ENCODE peak calls at places on chromosomes 1 and 21, in ten cellular contexts. M is stomach, A is lower lobe of right lung, C is brain microvascular endothelial cell, B is A549, X is pancreas, W is cardiac muscle cell, H is coronary artery, G is AG04450, E is iPS DF 6.9. U is an unnamed sample.

GRCh38 chr1:46485564-46486431 is 3.8 kb upstream of the DMBX1 start:
- DNase-seq in G (no peak), A (no peak), E (no peak), C (no peak), M (no peak), X (no peak), W (no peak), H (no peak), B (no peak), U (no peak)

GRCh38 chr1:206770531-206771352 is at the start of gene IL19:
- DNase-seq in G (no peak), C (no peak), H (no peak), B (no peak), W (no peak), M (no peak), E (no peak), A (no peak), X (no peak), U (no peak)

GRCh38 chr1:33637846-33638440 is 165.5 kb downstream of the ZSCAN20 start:
- DNase-seq in H (peak), X (no peak), E (no peak), G (no peak), W (no peak), M (no peak), C (no peak), A (no peak), B (no peak), U (no peak)

GRCh38 chr1:9009438-9010366 is 16.5 kb downstream of the SLC2A7 start:
- DNase-seq in G (no peak), M (peak), X (no peak), A (no peak), B (no peak), H (no peak), E (no peak), W (peak), C (peak), U (no peak)

GRCh38 chr1:30316056-30316455 is 407.3 kb downstream of the MATN1 start:
- DNase-seq in C (no peak), B (no peak), W (no peak), H (no peak), X (no peak), G (no peak), E (no peak), A (no peak), M (peak), U (no peak)

GRCh38 chr1:84361796-84362195 is 36.5 kb upstream of the DNASE2B start:
- DNase-seq in M (no peak), E (no peak), B (no peak), G (no peak), H (no peak), A (no peak), C (no peak), W (no peak), X (no peak), U (no peak)

GRCh38 chr1:182340233-182341058 is 51.1 kb downstream of the GLUL start:
- DNase-seq in A (no peak), E (no peak), M (no peak), B (no peak), X (no peak), W (no peak), H (no peak), G (no peak), C (peak), U (no peak)

GRCh38 chr1:37667023-37667769 is 25.1 kb upstream of the CDCA8 start:
- DNase-seq in W (no peak), H (no peak), G (no peak), X (no peak), B (no peak), C (no peak), M (no peak), A (no peak), E (no peak), U (no peak)

GRCh38 chr21:41630249-41630648 is 122.3 kb upstream of the TMPRSS2 start:
- DNase-seq in M (no peak), H (no peak), X (no peak), W (no peak), G (peak), B (peak), E (no peak), A (no peak), C (peak), U (peak)

GRCh38 chr21:42781150-42781980 is 98.0 kb downstream of the WDR4 start:
- DNase-seq in M (peak), G (no peak), W (peak), X (peak), E (peak), B (no peak), C (no peak), H (no peak), A (no peak), U (no peak)
- H3K4me3 ChIP-seq in M (peak), G (no peak), W (peak), X (peak), E (peak), B (no peak), C (no peak), H (peak), A (peak), U (peak)

DNA sequence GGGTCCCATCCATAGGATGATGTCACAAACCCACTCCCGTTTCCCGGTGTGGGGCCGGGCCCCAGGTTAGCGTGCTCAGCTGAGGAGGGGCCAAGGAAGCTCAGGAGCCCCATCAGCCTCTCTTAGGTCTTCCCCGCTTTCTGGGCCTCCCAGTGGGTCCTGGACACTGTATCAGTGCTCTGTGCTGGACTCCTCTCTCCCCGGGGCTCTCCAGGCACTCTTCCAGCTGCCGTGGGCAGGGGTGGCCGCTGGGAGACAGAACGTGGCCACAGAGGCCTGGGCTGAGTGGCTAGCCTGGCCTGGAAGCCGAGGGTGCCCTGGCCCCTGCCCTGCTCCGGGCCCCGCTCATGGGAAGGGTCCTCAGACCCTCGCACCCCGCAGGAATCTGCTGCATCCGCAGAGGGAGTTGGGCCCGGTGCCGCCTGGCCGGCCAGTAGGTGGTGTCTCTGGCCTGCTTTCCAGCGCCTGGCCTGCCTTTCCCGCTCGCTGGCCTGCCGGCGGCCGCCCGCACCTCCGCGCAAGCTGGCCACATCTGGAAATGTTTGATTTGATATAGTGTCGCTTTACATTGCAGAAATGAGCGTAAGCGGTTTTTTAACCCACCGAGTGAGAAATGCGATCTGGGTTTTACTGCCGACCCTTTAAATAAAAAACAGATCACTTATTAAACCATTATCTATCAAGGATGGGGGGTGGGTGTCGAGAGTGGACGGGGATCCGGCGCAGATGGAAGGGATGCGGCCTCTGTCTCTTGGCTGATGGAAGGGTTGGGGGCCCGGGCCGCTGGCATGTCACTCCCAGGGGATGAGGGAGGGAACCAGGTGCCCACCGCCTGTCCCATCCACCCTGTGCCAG is 74.4 kb upstream of the TTC34 start:
- DNase-seq in M (peak), X (peak), E (no peak), C (no peak), B (peak), H (no peak), G (no peak), A (no peak), W (no peak), U (no peak)
- H3K27ac ChIP-seq in M (no peak), X (no peak), E (no peak), C (no peak), B (no peak), H (no peak), G (no peak), A (no peak), W (no peak), U (no peak)

GRCh38 chr1:13731897-13732296 is 31.9 kb downstream of the PRDM2 start:
- DNase-seq in G (no peak), X (no peak), B (no peak), H (no peak), A (no peak), E (no peak), C (no peak), W (no peak), M (no peak), U (no peak)

GRCh38 chr1:13733705-13734104 is 33.7 kb downstream of the PRDM2 start:
- DNase-seq in A (no peak), E (no peak), X (no peak), M (no peak), H (no peak), G (no peak), W (no peak), B (no peak), C (peak), U (no peak)

GRCh38 chr1:13730301-13730700 is 30.3 kb downstream of the PRDM2 start:
- DNase-seq in E (no peak), B (no peak), M (no peak), H (no peak), X (no peak), W (no peak), G (no peak), A (no peak), C (no peak), U (no peak)

GRCh38 chr1:13732971-13733667 is 33.1 kb downstream of the PRDM2 start:
- DNase-seq in W (no peak), X (no peak), C (no peak), E (no peak), B (no peak), G (no peak), M (no peak), A (no peak), H (no peak), U (no peak)

GRCh38 chr1:13730751-13731482 is 30.9 kb downstream of the PRDM2 start:
- DNase-seq in A (peak), E (no peak), B (no peak), H (no peak), C (no peak), M (peak), G (no peak), X (no peak), W (no peak), U (no peak)
- H3K4me3 ChIP-seq in A (peak), E (no peak), B (no peak), H (peak), C (no peak), M (no peak), G (no peak), X (peak), W (no peak), U (no peak)

GRCh38 chr1:91711504-91712247 is 174.3 kb downstream of the TGFBR3 start:
- DNase-seq in E (no peak), H (no peak), W (no peak), G (no peak), X (no peak), B (no peak), C (no peak), M (no peak), A (no peak), U (no peak)
- H3K27ac ChIP-seq in E (no peak), H (peak), W (no peak), G (no peak), X (no peak), B (no peak), C (no peak), M (peak), A (no peak), U (no peak)

GRCh38 chr1:244820131-244820530 is 15.3 kb upstream of the COX20 start:
- DNase-seq in G (no peak), M (no peak), H (no peak), X (no peak), A (no peak), C (no peak), B (no peak), W (no peak), E (no peak), U (no peak)

GRCh38 chr1:244810221-244810620 is 25.2 kb upstream of the COX20 start:
- DNase-seq in G (no peak), H (no peak), M (no peak), X (no peak), C (no peak), B (no peak), A (no peak), W (no peak), E (no peak), U (no peak)

GRCh38 chr1:244813327-244813726 is 22.1 kb upstream of the COX20 start:
- DNase-seq in H (no peak), A (no peak), X (no peak), G (no peak), B (no peak), C (no peak), W (no peak), E (no peak), M (no peak), U (no peak)

GRCh38 chr1:244817415-244817894 is 18.0 kb upstream of the COX20 start:
- DNase-seq in E (no peak), G (no peak), B (no peak), M (no peak), W (no peak), A (no peak), H (no peak), C (no peak), X (no peak), U (no peak)

GRCh38 chr1:244815600-244816099 is 19.8 kb upstream of the COX20 start:
- DNase-seq in C (no peak), G (no peak), W (no peak), B (no peak), X (no peak), M (no peak), H (no peak), A (peak), E (peak), U (no peak)
- H3K4me3 ChIP-seq in C (no peak), G (no peak), W (no peak), B (no peak), X (no peak), M (no peak), H (peak), A (peak), E (peak), U (no peak)

GRCh38 chr1:157030728-157031127 is 14.8 kb downstream of the ARHGEF11 start:
- DNase-seq in X (no peak), E (no peak), G (no peak), C (no peak), A (no peak), H (no peak), M (no peak), W (no peak), B (no peak), U (no peak)
- H3K27ac ChIP-seq in X (no peak), E (no peak), G (no peak), C (no peak), A (no peak), H (no peak), M (no peak), W (no peak), B (no peak), U (no peak)

GRCh38 chr1:178653091-178653490 is 72.0 kb upstream of the RALGPS2 start:
- DNase-seq in X (no peak), C (no peak), H (no peak), E (no peak), G (no peak), M (peak), A (no peak), W (no peak), B (peak), U (peak)

GRCh38 chr1:178649582-178650350 is 75.3 kb upstream of the RALGPS2 start:
- DNase-seq in C (no peak), A (no peak), M (no peak), E (no peak), W (no peak), X (no peak), G (no peak), B (no peak), H (no peak), U (no peak)

GRCh38 chr1:178651742-178652141 is 73.3 kb upstream of the RALGPS2 start:
- DNase-seq in C (no peak), G (no peak), A (no peak), H (no peak), M (no peak), X (no peak), B (no peak), E (no peak), W (no peak), U (no peak)

GRCh38 chr1:178650950-178651461 is 74.0 kb upstream of the RALGPS2 start:
- DNase-seq in E (no peak), H (no peak), W (no peak), G (no peak), B (no peak), X (no peak), A (no peak), M (no peak), C (no peak), U (no peak)

GRCh38 chr1:178652506-178652905 is 72.5 kb upstream of the RALGPS2 start:
- DNase-seq in G (no peak), H (no peak), W (no peak), E (no peak), B (no peak), A (no peak), M (no peak), C (no peak), X (no peak), U (no peak)
- H3K4me3 ChIP-seq in G (no peak), H (no peak), W (no peak), E (no peak), B (no peak), A (no peak), M (no peak), C (no peak), X (no peak), U (no peak)

DNA sequence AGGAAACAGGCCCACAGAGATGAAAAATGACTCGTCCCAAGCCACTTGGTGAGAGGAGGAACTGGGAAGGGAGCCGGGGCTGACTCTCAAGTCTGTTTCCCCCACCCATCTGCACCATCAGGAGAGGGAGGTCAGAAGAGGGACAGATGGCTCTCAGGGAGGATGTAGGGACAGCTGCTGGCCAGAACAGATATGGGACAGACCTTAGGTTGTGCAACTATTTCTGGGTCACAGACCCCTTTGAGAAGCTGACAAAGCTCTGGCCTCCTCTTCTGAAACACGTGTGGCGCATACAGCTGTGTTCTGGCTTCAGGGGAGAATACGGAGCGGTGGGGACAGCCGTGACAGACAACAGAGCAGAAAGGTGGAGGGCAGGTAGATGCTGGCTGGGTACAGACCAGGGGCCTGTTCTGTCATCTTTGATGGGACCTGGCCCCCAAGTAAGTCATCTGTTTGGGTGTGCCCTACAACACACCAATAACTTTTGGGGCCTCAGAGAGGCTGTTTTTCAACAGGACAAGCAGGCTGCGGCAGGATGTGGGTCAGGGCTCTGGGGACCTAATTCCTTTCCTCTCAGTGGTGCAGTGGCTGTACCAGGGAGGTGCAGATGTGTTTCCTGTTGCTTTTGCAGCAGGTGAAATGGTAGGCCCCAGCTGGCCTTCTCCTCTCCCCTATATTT is 7.3 kb downstream of the SH3BGRL3 start:
- DNase-seq in H (no peak), E (no peak), G (no peak), A (no peak), B (no peak), W (no peak), X (no peak), C (no peak), M (peak), U (no peak)
- H3K27ac ChIP-seq in H (peak), E (no peak), G (no peak), A (peak), B (no peak), W (no peak), X (no peak), C (no peak), M (peak), U (no peak)